ENCODE peak calls at places on chromosomes 12 and 14, in seven cellular contexts. L, F, W, D, J, V and Z are unnamed samples.

GRCh38 chr12:23950011-23950774 is 723 bp upstream of the SOX5 start:
- DNase-seq in V (no peak), L (peak), W (no peak), D (peak), F (peak), J (no peak), Z (peak)

GRCh38 chr14:105884808-105885281 is 358.5 kb downstream of the TMEM121 start:
- DNase-seq in W (no peak), V (no peak), F (no peak), L (no peak), J (no peak), D (no peak), Z (no peak)

GRCh38 chr14:88521818-88522217 is 33.0 kb downstream of the PTPN21 start:
- DNase-seq in W (no peak), J (no peak), L (no peak), V (no peak), F (peak), D (no peak), Z (no peak)

GRCh38 chr12:40668095-40668494 is 24.1 kb upstream of the CNTN1 start:
- DNase-seq in V (no peak), D (no peak), J (no peak), F (no peak), W (no peak), L (no peak), Z (no peak)

GRCh38 chr12:26651036-26651435 is 182.0 kb downstream of the ITPR2 start:
- DNase-seq in J (no peak), V (no peak), D (no peak), F (no peak), L (no peak), W (no peak), Z (no peak)

GRCh38 chr14:100486025-100486828 is 101.0 kb downstream of the BEGAIN start:
- DNase-seq in V (no peak), D (peak), J (peak), W (no peak), F (peak), L (peak), Z (peak)

GRCh38 chr12:80979821-80980220 is 42.1 kb upstream of the LIN7A start:
- DNase-seq in L (no peak), D (peak), F (no peak), W (no peak), V (no peak), J (no peak), Z (no peak)

GRCh38 chr14:45651906-45652305 is 398.9 kb upstream of the MIS18BP1 start:
- DNase-seq in W (no peak), L (no peak), D (no peak), F (peak), J (no peak), V (no peak), Z (no peak)

GRCh38 chr12:120692524-120693033 is 5.6 kb downstream of the MLEC start:
- DNase-seq in W (no peak), L (no peak), J (no peak), F (peak), V (no peak), D (peak), Z (no peak)

GRCh38 chr14:57362356-57362755 is 28.0 kb upstream of the NAA30 start:
- DNase-seq in D (peak), F (peak), L (no peak), J (no peak), W (no peak), V (no peak), Z (no peak)

GRCh38 chr14:32472512-32473472 is 143.7 kb downstream of the AKAP6 start:
- DNase-seq in J (no peak), D (peak), V (peak), W (peak), L (peak), F (peak), Z (no peak)

GRCh38 chr14:51398898-51399297 is 158.9 kb downstream of the TMX1 start:
- DNase-seq in W (no peak), D (peak), J (no peak), V (no peak), F (peak), L (no peak), Z (no peak)

GRCh38 chr12:34400986-34401658 is 378.8 kb downstream of the ALG10 start:
- DNase-seq in L (no peak), W (no peak), J (no peak), F (no peak), D (no peak), V (no peak), Z (no peak)

GRCh38 chr12:843609-844008 is 91.2 kb downstream of the WNK1 start:
- DNase-seq in F (no peak), L (no peak), W (no peak), V (no peak), D (no peak), J (no peak), Z (no peak)

GRCh38 chr14:52043690-52044089 is 25.2 kb downstream of the NID2 start:
- DNase-seq in J (no peak), L (peak), V (no peak), F (no peak), D (peak), W (no peak), Z (no peak)

GRCh38 chr12:6387541-6387940 is 3.6 kb downstream of the LTBR start:
- DNase-seq in W (no peak), V (no peak), F (no peak), D (no peak), L (no peak), J (no peak), Z (no peak)

GRCh38 chr14:106694638-106695393 is 1168.4 kb downstream of the TMEM121 start:
- DNase-seq in J (peak), W (no peak), D (peak), V (no peak), F (no peak), L (peak), Z (no peak)

GRCh38 chr14:79420725-79421124 is 790.6 kb downstream of the DIO2 start:
- DNase-seq in D (no peak), V (no peak), L (no peak), J (no peak), F (no peak), W (no peak), Z (no peak)

GRCh38 chr14:23383041-23383440 is 6.2 kb downstream of the CMTM5 start:
- DNase-seq in J (no peak), F (no peak), W (no peak), L (no peak), V (no peak), D (no peak), Z (no peak)

GRCh38 chr14:26863736-26864135 is 265.9 kb upstream of the NOVA1 start:
- DNase-seq in W (no peak), J (no peak), V (no peak), L (no peak), D (peak), F (peak), Z (no peak)

GRCh38 chr14:95220663-95221231 is 63.4 kb upstream of the DICER1 start:
- DNase-seq in F (peak), L (peak), J (no peak), W (no peak), V (no peak), D (peak), Z (no peak)

GRCh38 chr14:53840444-53840843 is 116.2 kb downstream of the BMP4 start:
- DNase-seq in F (peak), D (peak), W (no peak), V (no peak), J (no peak), L (no peak), Z (no peak)

GRCh38 chr12:130014485-130014807 is 110.6 kb upstream of the TMEM132D start:
- DNase-seq in D (peak), V (no peak), W (peak), J (no peak), L (peak), F (no peak), Z (peak)

GRCh38 chr12:15538881-15539280 is 216.6 kb downstream of the PTPRO start:
- DNase-seq in V (no peak), F (no peak), W (no peak), J (no peak), L (no peak), D (no peak), Z (no peak)

GRCh38 chr12:114691196-114691595 is 7.2 kb upstream of the TBX3 start:
- DNase-seq in F (no peak), W (no peak), J (no peak), V (no peak), L (no peak), D (no peak), Z (no peak)

GRCh38 chr12:54005531-54005852 is 3.3 kb upstream of the HOXC8 start:
- DNase-seq in L (no peak), F (no peak), V (no peak), J (no peak), W (no peak), D (no peak), Z (no peak)

GRCh38 chr14:74429221-74429691 is 3.2 kb upstream of the SYNDIG1L start:
- DNase-seq in W (no peak), J (no peak), F (no peak), L (peak), D (no peak), V (no peak), Z (peak)